ENCODE peak calls at places on chromosomes 1 and 21, in six cellular contexts. H is sigmoid colon; I is aorta; A is ovary; Z is Panc1; O is CD4-positive, CD25-positive, alpha-beta regulatory T cell. D is an unnamed sample.

GRCh38 chr1:8059161-8059622 is 33.1 kb upstream of the ERRFI1 start:
- DNase-seq in H (no peak), I (no peak), A (no peak), Z (no peak), O (no peak), D (no peak)

GRCh38 chr1:117612517-117613248 is 6.8 kb downstream of the TENT5C start:
- DNase-seq in H (no peak), I (no peak), A (no peak), Z (no peak), O (no peak), D (no peak)

GRCh38 chr21:39103689-39104088 is 79.6 kb downstream of the PSMG1 start:
- DNase-seq in H (peak), I (no peak), A (no peak), Z (no peak), O (no peak), D (no peak)

GRCh38 chr1:112540395-112540794 is 31.6 kb downstream of the WNT2B start:
- DNase-seq in H (no peak), I (no peak), A (no peak), Z (no peak), O (no peak), D (no peak)

GRCh38 chr1:198269352-198269940 is 112.6 kb downstream of the NEK7 start:
- DNase-seq in H (no peak), I (no peak), A (no peak), Z (no peak), O (no peak), D (no peak)

GRCh38 chr1:25563330-25564215 is 20.2 kb downstream of the LDLRAP1 start:
- DNase-seq in H (no peak), I (no peak), A (no peak), Z (no peak), O (no peak), D (peak)

GRCh38 chr21:27796106-27796505 is 829.2 kb upstream of the ADAMTS5 start:
- DNase-seq in H (no peak), I (no peak), A (no peak), Z (no peak), O (no peak), D (no peak)

GRCh38 chr1:182930985-182931384 is 22.0 kb downstream of the SHCBP1L start:
- DNase-seq in H (no peak), I (no peak), A (no peak), Z (no peak), O (no peak), D (no peak)

GRCh38 chr1:110633646-110634030 is 27.5 kb upstream of the KCNA2 start:
- DNase-seq in H (no peak), I (no peak), A (no peak), Z (no peak), O (no peak), D (no peak)

GRCh38 chr1:16207318-16208269 is 4.9 kb downstream of the ARHGEF19 start:
- DNase-seq in H (peak), I (no peak), A (no peak), Z (no peak), O (no peak), D (peak)

GRCh38 chr1:148315081-148315811 is 163.2 kb upstream of the NBPF11 start:
- DNase-seq in H (no peak), I (no peak), A (no peak), Z (no peak), O (no peak), D (no peak)

GRCh38 chr1:10716840-10717239 is 79.6 kb downstream of the CASZ1 start:
- DNase-seq in H (no peak), I (no peak), A (no peak), Z (no peak), O (no peak), D (no peak)

GRCh38 chr1:10716424-10716823 is 80.0 kb downstream of the CASZ1 start:
- DNase-seq in H (no peak), I (no peak), A (no peak), Z (no peak), O (no peak), D (no peak)

GRCh38 chr1:10720635-10721034 is 75.8 kb downstream of the CASZ1 start:
- DNase-seq in H (no peak), I (no peak), A (no peak), Z (no peak), O (no peak), D (no peak)

GRCh38 chr1:10717296-10718082 is 79.0 kb downstream of the CASZ1 start:
- DNase-seq in H (no peak), I (no peak), A (no peak), Z (no peak), O (no peak), D (no peak)

DNA sequence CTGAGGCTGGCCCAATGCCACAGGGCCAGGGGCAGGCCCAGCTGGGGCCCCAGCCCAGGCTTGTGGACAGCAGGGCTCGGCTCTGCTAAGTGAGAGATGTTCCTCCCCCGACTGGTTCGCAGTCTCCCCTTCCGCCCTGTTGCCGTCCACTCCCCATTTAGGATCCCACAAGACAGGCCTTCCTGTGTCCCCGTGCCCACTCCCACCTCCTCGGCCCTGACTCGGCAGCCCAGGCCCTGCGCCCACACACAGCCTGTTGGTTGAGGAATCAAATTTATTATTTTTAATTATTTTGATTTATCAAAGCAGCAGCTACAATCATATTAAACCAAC is 78.4 kb downstream of the CASZ1 start:
- DNase-seq in H (no peak), I (no peak), A (no peak), Z (no peak), O (no peak), D (no peak)
- H3K27ac ChIP-seq in H (no peak), I (no peak), A (no peak), Z (no peak), O (no peak), D (no peak)

GRCh38 chr1:13950637-13951036 is 250.6 kb downstream of the PRDM2 start:
- DNase-seq in H (no peak), I (no peak), A (no peak), Z (no peak), O (no peak), D (no peak)
- H3K27ac ChIP-seq in H (peak), I (no peak), A (peak), Z (no peak), O (no peak), D (no peak)

GRCh38 chr1:156707486-156708244 is 2.3 kb upstream of the CRABP2 start:
- DNase-seq in H (no peak), I (no peak), A (no peak), Z (no peak), O (no peak), D (no peak)
- H3K27ac ChIP-seq in H (peak), I (no peak), A (peak), Z (peak), O (no peak), D (no peak)

DNA sequence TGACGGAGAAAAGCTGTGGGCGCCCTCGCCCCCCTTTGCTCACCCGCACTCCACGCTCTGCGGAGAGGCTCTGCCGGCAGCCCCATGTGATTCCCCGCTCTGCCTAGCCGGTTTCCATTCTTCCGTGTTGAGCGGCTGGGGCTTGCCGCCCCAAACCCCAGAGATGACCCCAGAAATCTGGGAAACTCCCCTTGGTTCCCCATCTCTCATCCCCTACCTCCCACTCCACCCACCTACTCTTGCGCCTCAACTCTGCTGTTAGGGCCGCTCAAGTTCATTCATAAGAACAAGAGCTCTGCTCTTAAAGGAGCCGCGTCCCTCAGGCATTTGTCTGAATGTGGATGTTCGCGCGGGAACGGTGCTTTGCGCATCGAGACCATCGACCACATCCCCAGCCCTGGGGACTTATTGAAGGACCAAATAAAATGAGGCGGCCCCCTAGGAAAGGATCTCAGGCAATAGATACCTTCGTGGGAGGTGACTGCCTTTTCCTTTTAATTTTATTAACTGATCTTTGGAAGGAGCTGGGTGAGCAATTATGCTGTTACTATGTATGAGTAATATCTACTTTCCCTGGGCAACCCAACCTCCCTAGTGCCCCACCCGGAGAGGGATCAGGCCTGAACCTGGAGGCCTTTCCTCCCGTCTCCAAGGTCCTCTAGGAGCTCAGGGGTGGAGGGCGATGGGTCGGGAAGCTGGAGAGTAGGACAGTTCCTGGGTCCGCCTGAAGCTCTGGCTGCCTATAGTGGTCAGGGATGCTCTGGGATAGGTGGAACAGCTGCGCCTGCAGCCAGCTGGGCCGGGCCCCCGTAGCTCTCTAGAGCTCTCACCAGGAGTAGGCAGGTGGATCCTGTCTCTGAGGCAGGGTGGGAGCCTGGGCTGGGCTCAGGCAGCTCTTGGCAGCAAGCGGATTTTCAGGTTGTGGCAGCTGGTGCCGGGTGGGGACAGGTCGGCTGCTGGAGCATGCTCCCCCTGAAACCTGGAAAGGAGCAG is 898 bp downstream of the MFSD2A start:
- DNase-seq in H (no peak), I (peak), A (peak), Z (no peak), O (peak), D (no peak)
- H3K27ac ChIP-seq in H (no peak), I (no peak), A (no peak), Z (no peak), O (peak), D (peak)

DNA sequence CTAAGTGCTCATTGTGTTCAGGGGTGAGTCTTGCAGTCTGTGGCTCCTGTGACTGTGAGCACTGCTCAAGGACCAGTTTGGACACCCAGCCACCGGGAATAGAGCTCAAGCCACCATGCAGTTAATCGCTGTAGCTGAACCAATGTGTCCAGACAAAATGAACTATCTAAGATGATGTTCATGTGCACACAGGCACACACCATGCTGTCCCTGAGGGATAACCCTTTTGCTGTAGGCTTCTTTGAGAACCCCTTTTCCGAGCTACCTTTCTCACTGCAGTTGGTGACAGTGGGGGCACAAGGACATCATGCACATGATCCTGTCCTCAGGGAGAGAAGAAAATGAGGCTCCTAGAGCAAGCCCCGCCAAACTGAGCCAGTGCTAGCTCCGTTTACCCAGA is 50.6 kb upstream of the CTBS start:
- DNase-seq in H (no peak), I (no peak), A (no peak), Z (no peak), O (no peak), D (no peak)
- H3K27ac ChIP-seq in H (no peak), I (no peak), A (no peak), Z (no peak), O (no peak), D (no peak)

GRCh38 chr1:96416690-96417444 is 304.7 kb upstream of the PTBP2 start:
- DNase-seq in H (no peak), I (no peak), A (no peak), Z (no peak), O (no peak), D (no peak)
- H3K27ac ChIP-seq in H (peak), I (peak), A (no peak), Z (no peak), O (no peak), D (no peak)

DNA sequence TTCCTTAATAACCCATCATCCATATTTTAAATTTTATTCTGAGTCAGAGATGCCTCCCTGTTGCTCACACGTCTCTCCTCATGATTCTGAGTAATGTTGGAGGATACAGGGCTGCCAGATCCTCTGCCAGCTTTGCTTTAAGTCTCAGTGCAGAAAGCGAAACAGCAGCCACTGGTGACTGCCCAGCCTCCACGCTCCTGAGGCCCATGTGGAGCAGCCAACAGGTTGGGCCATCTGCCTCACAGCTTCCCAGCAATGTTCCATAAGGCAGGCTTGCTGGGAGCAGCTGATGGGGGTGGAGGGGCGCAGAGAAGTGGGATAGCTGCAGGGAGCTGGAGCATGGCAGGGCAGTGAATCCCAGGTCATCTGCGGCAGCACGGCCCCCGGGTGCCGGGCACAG is 104.2 kb downstream of the IGSF21 start:
- DNase-seq in H (no peak), I (no peak), A (no peak), Z (no peak), O (no peak), D (no peak)
- H3K27ac ChIP-seq in H (no peak), I (no peak), A (no peak), Z (no peak), O (no peak), D (no peak)

DNA sequence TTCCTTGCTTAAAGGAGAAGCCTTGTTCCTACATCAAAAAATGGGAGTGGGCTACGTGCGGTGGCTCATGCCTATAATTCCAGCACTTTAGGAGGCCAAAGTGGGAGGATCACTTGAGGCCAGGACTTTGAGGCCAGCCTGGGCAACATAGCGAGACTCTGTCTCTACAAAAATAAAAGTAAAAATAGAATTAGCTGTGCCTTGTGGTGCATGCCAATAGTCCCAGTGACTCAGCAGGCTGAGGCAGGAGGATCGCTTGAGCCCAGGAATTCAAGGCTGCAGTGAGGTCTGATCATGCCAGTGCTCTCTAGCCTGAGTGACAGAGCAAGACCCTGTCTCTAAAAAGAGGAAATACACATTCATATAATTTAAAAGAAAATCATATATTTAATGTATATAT is 127.1 kb downstream of the C1orf21 start:
- DNase-seq in H (peak), I (peak), A (peak), Z (no peak), O (no peak), D (no peak)
- H3K27ac ChIP-seq in H (no peak), I (peak), A (no peak), Z (no peak), O (no peak), D (no peak)